ENCODE peak calls at places on chromosomes 13 and 19, in seven cellular contexts. Q is thoracic aorta, W is ascending aorta, Z is K562, C is heart left ventricle, K is GM12878, S is transverse colon. U is an unnamed sample.

GRCh38 chr19:44576843-44577565 is 36.4 kb upstream of the IGSF23 start:
- DNase-seq in Q (no peak), W (no peak), Z (peak; percentile 47), C (peak; percentile 45), K (no peak), S (peak; percentile 57), U (peak; percentile 53)

GRCh38 chr13:75635101-75635620 is 969 bp upstream of the LMO7 start:
- DNase-seq in Q (no peak), W (no peak), Z (no peak), C (no peak), K (no peak), S (no peak), U (no peak)

GRCh38 chr19:17302391-17303166 is 646 bp downstream of the ABHD8 start:
- DNase-seq in Q (no peak), W (no peak), Z (peak; percentile 16), C (no peak), K (no peak), S (no peak), U (no peak)

GRCh38 chr13:94712287-94712811 is at the start of gene SOX21:
- DNase-seq in Q (no peak), W (no peak), Z (no peak), C (no peak), K (no peak), S (no peak), U (no peak)

GRCh38 chr13:44573790-44574465 is 2.2 kb downstream of the TSC22D1 start:
- DNase-seq in Q (no peak), W (no peak), Z (peak; percentile 13), C (no peak), K (no peak), S (no peak), U (no peak)

GRCh38 chr13:60379837-60380236 is 17.2 kb upstream of the TDRD3 start:
- DNase-seq in Q (no peak), W (no peak), Z (peak; percentile 13), C (no peak), K (no peak), S (no peak), U (no peak)

GRCh38 chr13:76723551-76724232 is 162.5 kb downstream of the KCTD12 start:
- DNase-seq in Q (no peak), W (no peak), Z (no peak), C (peak; percentile 33), K (no peak), S (peak; percentile 11), U (no peak)

GRCh38 chr13:95697052-95697680 is 20.2 kb downstream of the DNAJC3 start:
- DNase-seq in Q (no peak), W (no peak), Z (no peak), C (no peak), K (no peak), S (no peak), U (no peak)

GRCh38 chr13:86563308-86563707 is 764.1 kb upstream of the SLITRK6 start:
- DNase-seq in Q (no peak), W (no peak), Z (no peak), C (no peak), K (no peak), S (no peak), U (no peak)

GRCh38 chr19:17110599-17110966 is 35.0 kb downstream of the MYO9B start:
- DNase-seq in Q (no peak), W (no peak), Z (no peak), C (no peak), K (no peak), S (no peak), U (no peak)

GRCh38 chr13:48156466-48156865 is 61.6 kb upstream of the MED4 start:
- DNase-seq in Q (no peak), W (no peak), Z (no peak), C (peak; percentile 49), K (no peak), S (peak; percentile 51), U (no peak)

GRCh38 chr19:45508931-45509691 is 1.8 kb downstream of the VASP start:
- DNase-seq in Q (peak; percentile 67), W (peak; percentile 53), Z (peak; percentile 64), C (peak; percentile 83), K (peak; percentile 69), S (peak; percentile 86), U (peak; percentile 40)

GRCh38 chr13:107866666-107867623 is 348.4 kb downstream of the LIG4 start:
- DNase-seq in Q (no peak), W (no peak), Z (peak; percentile 94), C (no peak), K (no peak), S (no peak), U (peak; percentile 67)

GRCh38 chr19:33373701-33374405 is at the start of gene CEBPG:
- DNase-seq in Q (no peak), W (no peak), Z (peak; percentile 83), C (peak; percentile 74), K (no peak), S (peak; percentile 68), U (peak; percentile 60)

GRCh38 chr13:97174638-97175037 is 47.5 kb upstream of the MBNL2 start:
- DNase-seq in Q (no peak), W (no peak), Z (no peak), C (no peak), K (no peak), S (no peak), U (no peak)

GRCh38 chr13:106232680-106233079 is 302.8 kb downstream of the EFNB2 start:
- DNase-seq in Q (no peak), W (no peak), Z (no peak), C (no peak), K (no peak), S (no peak), U (no peak)

GRCh38 chr13:33053397-33054066 is 37.3 kb downstream of the KL start:
- DNase-seq in Q (no peak), W (no peak), Z (no peak), C (no peak), K (no peak), S (no peak), U (no peak)

GRCh38 chr13:87923713-87924112 is 252.5 kb downstream of the SLITRK5 start:
- DNase-seq in Q (no peak), W (no peak), Z (no peak), C (no peak), K (no peak), S (no peak), U (no peak)

GRCh38 chr19:37893845-37894575 is 12.4 kb downstream of the WDR87 start:
- DNase-seq in Q (no peak), W (no peak), Z (no peak), C (no peak), K (no peak), S (no peak), U (no peak)

GRCh38 chr19:49430172-49430677 is 5.0 kb downstream of the GFY start:
- DNase-seq in Q (no peak), W (no peak), Z (no peak), C (no peak), K (no peak), S (no peak), U (no peak)

GRCh38 chr19:13211426-13212308 is 61.5 kb downstream of the IER2 start:
- DNase-seq in Q (no peak), W (no peak), Z (no peak), C (no peak), K (no peak), S (no peak), U (peak; percentile 35)

GRCh38 chr13:42350141-42350540 is 78.2 kb downstream of the AKAP11 start:
- DNase-seq in Q (no peak), W (no peak), Z (no peak), C (no peak), K (no peak), S (no peak), U (no peak)

GRCh38 chr13:25783480-25784081 is 268.2 kb downstream of the SHISA2 start:
- DNase-seq in Q (no peak), W (no peak), Z (no peak), C (no peak), K (no peak), S (no peak), U (no peak)

GRCh38 chr19:52343548-52343947 is 7.5 kb downstream of the ZNF610 start:
- DNase-seq in Q (no peak), W (no peak), Z (peak; percentile 62), C (peak; percentile 64), K (no peak), S (peak; percentile 9), U (peak; percentile 89)

GRCh38 chr13:37106642-37107041 is 1.2 kb upstream of the CSNK1A1L start:
- DNase-seq in Q (no peak), W (no peak), Z (no peak), C (no peak), K (no peak), S (no peak), U (no peak)

GRCh38 chr13:109309625-109310363 is 476.6 kb downstream of the IRS2 start:
- DNase-seq in Q (no peak), W (no peak), Z (no peak), C (no peak), K (no peak), S (no peak), U (no peak)

GRCh38 chr19:35260694-35261304 is 8.0 kb upstream of the USF2 start:
- DNase-seq in Q (no peak), W (no peak), Z (no peak), C (no peak), K (no peak), S (no peak), U (peak; percentile 3)

GRCh38 chr19:13882841-13883240 is 5.9 kb downstream of the NANOS3 start:
- DNase-seq in Q (no peak), W (no peak), Z (no peak), C (no peak), K (no peak), S (no peak), U (no peak)

GRCh38 chr19:15463865-15464371 is 426 bp downstream of the RASAL3 start:
- DNase-seq in Q (no peak), W (no peak), Z (no peak), C (no peak), K (no peak), S (peak; percentile 64), U (no peak)

GRCh38 chr13:113537205-113537604 is 46.7 kb upstream of the DCUN1D2 start:
- DNase-seq in Q (no peak), W (no peak), Z (no peak), C (no peak), K (no peak), S (no peak), U (peak; percentile 6)
- H3K27ac ChIP-seq in Q (no peak overlapping the region), W (no peak overlapping the region), Z (no peak overlapping the region), C (no peak overlapping the region), K (no peak overlapping the region), S (no peak overlapping the region), U (no peak overlapping the region)

GRCh38 chr19:2306971-2307370 is 983 bp downstream of the LINGO3 start:
- DNase-seq in Q (no peak), W (no peak), Z (no peak), C (no peak), K (no peak), S (no peak), U (no peak)
- H3K27me3 ChIP-seq in Q (peaks cover 12% of the 10 kb centered on the region), W (peaks cover 33% of the 10 kb centered on the region), Z (peaks cover 13% of the 10 kb centered on the region), C (peaks cover 26% of the 10 kb centered on the region), K (peaks cover 9% of the 10 kb centered on the region), S (peaks cover 85% of the 10 kb centered on the region), U (no peaks in the 10 kb centered on the region)

DNA sequence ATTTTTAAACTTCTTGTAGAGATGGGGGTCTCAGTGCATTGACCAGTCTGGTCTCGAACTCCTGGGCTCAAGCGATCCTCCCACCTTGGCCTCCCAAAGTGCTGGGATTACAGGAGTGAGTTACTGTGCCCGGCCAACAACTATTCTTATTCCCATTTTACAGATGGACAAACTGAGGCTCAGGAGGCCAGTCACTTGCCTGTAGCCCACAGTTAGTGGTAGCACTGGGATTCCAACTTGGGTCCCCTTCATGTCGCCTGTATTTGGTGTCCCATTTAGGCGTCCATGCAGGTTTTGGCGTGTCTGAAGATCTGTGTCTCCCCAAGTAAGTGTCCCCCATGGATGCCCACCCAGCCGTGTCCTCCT is 791 bp upstream of the AXL start:
- DNase-seq in Q (no peak), W (no peak), Z (peak; percentile 5), C (no peak), K (no peak), S (no peak), U (no peak)
- H3K4me3 ChIP-seq in Q (peak overlapping the region; percentile 85), W (peak overlapping the region; percentile 68), Z (no peak overlapping the region), C (peak overlapping the region; percentile 79), K (no peak overlapping the region), S (peak overlapping the region; percentile 55), U (no peak overlapping the region)

GRCh38 chr13:73913043-73913740 is 221.0 kb downstream of the KLF12 start:
- DNase-seq in Q (no peak), W (no peak), Z (no peak), C (no peak), K (no peak), S (no peak), U (no peak)
- H3K27ac ChIP-seq in Q (peak overlapping the region; percentile 56), W (peak overlapping the region; percentile 39), Z (no peak overlapping the region), C (no peak overlapping the region), K (no peak overlapping the region), S (no peak overlapping the region), U (no peak overlapping the region)

U was measured in WERI-Rb-1.